ENCODE peak calls at places on chromosomes 13 and 19, in seven cellular contexts. Q, U, D, T, S, M and H are unnamed samples.

GRCh38 chr13:48066310-48066989 is 28.5 kb downstream of the MED4 start:
- ATAC-seq in Q (no peak), D (no peak), S (no peak), T (peak; percentile 89), M (no peak), U (no peak), H (no peak)

GRCh38 chr13:98293570-98294142 is 116.6 kb upstream of the RNF113B start:
- ATAC-seq in T (no peak), Q (no peak), S (no peak), M (peak; percentile 64), U (peak; percentile 33), D (no peak), H (no peak)

GRCh38 chr19:7326105-7326877 is 22.4 kb upstream of the ARHGEF18 start:
- ATAC-seq in S (no peak), T (peak; percentile 64), D (no peak), U (peak; percentile 58), M (no peak), Q (no peak), H (no peak)

GRCh38 chr13:80083516-80084085 is 257.3 kb downstream of the SPRY2 start:
- ATAC-seq in U (no peak), M (peak; percentile 22), T (no peak), S (no peak), D (no peak), Q (peak; percentile 29), H (no peak)

GRCh38 chr19:33438016-33438671 is 64.6 kb downstream of the CEBPG start:
- ATAC-seq in U (peak; percentile 88), T (peak; percentile 50), D (no peak), M (peak; percentile 38), Q (no peak), S (peak; percentile 44), H (no peak)

GRCh38 chr13:99191336-99191899 is 9.2 kb upstream of the UBAC2 start:
- ATAC-seq in U (no peak), M (peak; percentile 21), D (no peak), S (no peak), Q (no peak), T (no peak), H (no peak)

GRCh38 chr19:16457954-16458331 is 13.8 kb downstream of the EPS15L1 start:
- ATAC-seq in S (peak; percentile 5), U (no peak), M (peak; percentile 31), T (no peak), D (no peak), Q (peak; percentile 19), H (no peak)

GRCh38 chr13:35016362-35017148 is 74.5 kb downstream of the NBEA start:
- ATAC-seq in Q (no peak), S (no peak), T (no peak), U (no peak), D (no peak), M (no peak), H (no peak)

GRCh38 chr13:30827578-30827925 is 78.5 kb upstream of the MEDAG start:
- ATAC-seq in T (no peak), D (no peak), U (no peak), S (no peak), Q (no peak), M (no peak), H (no peak)

GRCh38 chr13:40665061-40665753 is 1.2 kb downstream of the FOXO1 start:
- ATAC-seq in T (peak; percentile 28), M (no peak), U (peak; percentile 26), S (no peak), D (peak; percentile 12), Q (peak; percentile 5), H (peak; percentile 4)

GRCh38 chr19:19140476-19140875 is 2.2 kb upstream of the TMEM161A start:
- ATAC-seq in M (no peak), Q (no peak), D (no peak), U (no peak), T (no peak), S (no peak), H (no peak)

GRCh38 chr19:19139876-19140229 is 1.6 kb upstream of the TMEM161A start:
- ATAC-seq in Q (no peak), M (no peak), U (no peak), S (no peak), T (no peak), D (no peak), H (no peak)

GRCh38 chr19:19137556-19138109 is 645 bp downstream of the TMEM161A start:
- ATAC-seq in T (no peak), U (peak; percentile 10), S (no peak), D (no peak), Q (peak; percentile 16), M (peak; percentile 18), H (no peak)

GRCh38 chr19:19134687-19135158 is 3.6 kb downstream of the TMEM161A start:
- ATAC-seq in U (no peak), Q (no peak), D (no peak), S (peak; percentile 18), M (no peak), T (peak; percentile 61), H (no peak)

DNA sequence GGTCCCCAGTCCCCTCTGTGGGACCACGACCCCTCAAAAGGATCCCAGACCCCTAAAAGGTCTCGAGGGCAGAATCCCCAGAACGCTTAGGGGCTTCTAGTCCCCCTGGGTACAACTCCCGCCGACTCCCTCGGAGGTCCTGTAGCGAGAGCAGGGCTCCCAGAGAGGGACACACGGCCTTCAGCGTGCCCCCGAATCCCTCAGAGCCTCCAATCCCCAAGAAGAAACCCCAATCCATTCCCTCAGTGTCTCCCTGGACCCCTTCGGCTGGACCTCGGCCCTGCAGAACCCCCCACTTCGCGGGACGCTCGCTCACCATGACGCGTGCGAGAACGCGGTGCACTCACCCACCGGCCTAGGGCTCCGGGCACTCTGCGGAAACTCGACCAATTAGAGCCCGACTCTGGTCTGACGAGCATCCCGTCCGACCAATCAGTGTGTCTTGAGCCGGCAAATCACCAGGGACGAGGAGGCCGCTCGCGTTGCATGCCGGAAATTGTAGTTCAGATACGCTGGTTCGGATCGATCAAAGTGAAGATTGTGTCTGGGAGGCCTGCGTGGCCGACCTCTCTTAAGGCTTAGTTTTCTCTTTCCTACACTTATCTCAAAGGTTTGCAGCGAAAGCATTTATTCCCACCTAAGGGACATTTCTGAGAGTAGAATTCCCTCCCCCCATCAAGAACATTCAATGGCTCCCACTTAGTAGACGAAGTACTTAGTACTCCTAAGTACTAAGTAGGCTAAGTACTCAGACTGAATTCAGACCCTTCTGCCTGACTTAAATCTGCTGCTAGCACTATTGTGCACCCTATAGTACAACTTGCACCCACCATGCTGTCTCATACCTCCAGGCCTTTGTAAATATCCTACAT is at the start of gene TMEM161A:
- ATAC-seq in T (peak; percentile 94), U (peak; percentile 97), M (peak; percentile 99), S (peak; percentile 99), Q (peak; percentile 99), D (peak; percentile 100), H (peak; percentile 100)
- TF ChIP-seq POLR2A in T (peak; percentile 89), U (peak; percentile 63), M (peak; percentile 57), S (peak; percentile 90), Q (peak; percentile 72), D (peak; percentile 77), H (peak; percentile 53)

GRCh38 chr19:2167896-2168618 is 4.3 kb downstream of the DOT1L start:
- ATAC-seq in M (no peak), D (no peak), T (no peak), U (no peak), S (no peak), Q (peak; percentile 48), H (no peak)

GRCh38 chr19:2166741-2167738 is 3.3 kb downstream of the DOT1L start:
- ATAC-seq in M (no peak), S (peak; percentile 8), D (peak; percentile 10), T (peak; percentile 4), U (peak; percentile 65), Q (peak; percentile 35), H (peak; percentile 28)

GRCh38 chr19:2168619-2169424 is 5.1 kb downstream of the DOT1L start:
- ATAC-seq in U (peak; percentile 86), M (peak; percentile 78), D (peak; percentile 91), T (peak; percentile 84), S (peak; percentile 84), Q (peak; percentile 92), H (peak; percentile 95)

GRCh38 chr19:2160384-2160783 is 3.3 kb upstream of the DOT1L start:
- ATAC-seq in U (no peak), T (no peak), M (no peak), D (no peak), Q (no peak), S (no peak), H (no peak)

GRCh38 chr19:2164020-2164988 is 571 bp downstream of the DOT1L start:
- ATAC-seq in M (peak; percentile 28), Q (peak; percentile 30), T (no peak), U (peak; percentile 0), S (peak; percentile 28), D (peak; percentile 13), H (peak; percentile 42)
- TF ChIP-seq POLR2A in M (no peak), Q (no peak), T (no peak), U (no peak), S (no peak), D (no peak), H (no peak)

DNA sequence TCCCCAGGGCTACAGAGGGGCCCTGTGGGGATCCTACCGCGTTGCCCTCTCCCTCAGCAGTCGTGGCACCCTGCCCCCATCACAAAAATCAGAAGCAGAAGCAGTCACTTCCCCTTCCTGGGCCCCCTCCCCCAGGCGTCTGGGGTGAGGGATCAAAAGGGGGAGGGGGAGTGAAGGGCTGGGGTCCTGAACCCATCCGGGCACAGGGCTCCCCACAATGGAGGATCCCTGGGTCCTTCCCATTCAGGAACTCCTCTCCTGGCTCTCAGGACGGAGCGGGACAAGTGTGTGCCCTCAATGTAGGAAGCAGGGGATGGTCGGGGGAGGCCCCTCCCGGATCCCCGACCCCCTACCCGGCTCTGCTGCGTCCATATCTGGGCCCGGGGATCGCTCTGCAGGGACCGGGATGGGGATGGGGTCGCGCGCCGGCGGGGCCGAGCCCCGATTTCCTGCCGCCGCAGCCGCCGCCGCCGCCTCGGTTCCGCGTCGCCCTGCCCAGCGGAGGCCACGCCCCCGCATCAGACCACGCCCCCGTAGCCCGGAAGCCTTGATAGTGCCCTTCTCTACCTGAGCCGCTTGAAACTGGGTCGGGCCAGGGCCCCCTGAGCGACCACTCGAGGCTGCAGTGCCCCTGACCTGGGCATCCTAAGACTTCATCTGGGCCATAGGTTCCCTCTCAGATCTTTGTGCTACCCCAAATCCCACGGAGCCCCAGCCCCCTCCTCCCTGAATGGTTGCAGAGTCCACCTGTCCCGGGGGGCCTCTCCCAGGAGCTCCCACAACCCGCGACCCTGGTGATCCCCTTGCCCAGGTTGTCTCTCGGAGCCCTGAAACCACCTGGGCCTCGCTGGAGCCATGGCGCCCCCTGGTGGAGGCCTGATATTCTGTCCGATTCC is at the start of gene GMIP:
- ATAC-seq in S (peak; percentile 68), U (peak; percentile 89), Q (peak; percentile 94), D (peak; percentile 90), T (peak; percentile 90), M (peak; percentile 89), H (peak; percentile 86)
- TF ChIP-seq POLR2A in S (no peak), U (peak; percentile 71), Q (peak; percentile 88), D (peak; percentile 60), T (peak; percentile 42), M (no peak), H (no peak)

GRCh38 chr19:10407102-10407501 is 3.8 kb upstream of the CDC37 start:
- ATAC-seq in D (no peak), T (no peak), M (no peak), U (no peak), Q (no peak), S (no peak), H (no peak)

GRCh38 chr19:10416083-10416379 is 4.3 kb upstream of the PDE4A start:
- ATAC-seq in T (no peak), S (no peak), Q (no peak), U (no peak), D (no peak), M (no peak), H (no peak)

GRCh38 chr19:10408511-10409291 is 5.4 kb upstream of the CDC37 start:
- ATAC-seq in M (no peak), U (peak; percentile 20), Q (peak; percentile 63), T (no peak), S (no peak), D (no peak), H (no peak)

GRCh38 chr19:10416380-10417257 is 3.7 kb upstream of the PDE4A start:
- ATAC-seq in D (peak; percentile 90), S (peak; percentile 86), U (peak; percentile 89), Q (peak; percentile 92), M (peak; percentile 92), T (peak; percentile 56), H (peak; percentile 71)

GRCh38 chr19:10412257-10412977 is 7.9 kb upstream of the PDE4A start:
- ATAC-seq in U (no peak), Q (no peak), M (no peak), T (no peak), D (no peak), S (no peak), H (no peak)
- TF ChIP-seq POLR2A in U (no peak), Q (no peak), M (no peak), T (no peak), D (no peak), S (no peak), H (no peak)